ENCODE peak calls at places on chromosomes 12 and 14, in six cellular contexts. H, L, U, X, A and C are unnamed samples.

GRCh38 chr12:50918584-50919316 is 33.6 kb upstream of the HIGD1C start:
- DNase-seq in H (no peak), L (no peak), U (no peak), X (no peak), A (peak), C (no peak)

GRCh38 chr12:121240484-121241202 is 30.7 kb downstream of the P2RX4 start:
- DNase-seq in H (peak), L (no peak), U (peak), X (peak), A (no peak), C (peak)

GRCh38 chr12:44159211-44159610 is 323.3 kb downstream of the TMEM117 start:
- DNase-seq in H (no peak), L (no peak), U (no peak), X (no peak), A (no peak), C (no peak)

GRCh38 chr14:82704218-82704617 is 1170.6 kb upstream of the SEL1L start:
- DNase-seq in H (no peak), L (no peak), U (no peak), X (no peak), A (no peak), C (no peak)

GRCh38 chr12:132009336-132009859 is 59.7 kb downstream of the EP400 start:
- DNase-seq in H (no peak), L (no peak), U (no peak), X (no peak), A (no peak), C (no peak)

GRCh38 chr14:90461425-90461824 is 64.6 kb downstream of the CALM1 start:
- DNase-seq in H (no peak), L (peak), U (peak), X (no peak), A (no peak), C (no peak)

GRCh38 chr14:20332946-20333782 is at the start of gene CCNB1IP1:
- DNase-seq in H (peak), L (peak), U (peak), X (peak), A (peak), C (peak)

GRCh38 chr14:92039720-92040430 is at the start of gene TRIP11:
- DNase-seq in H (peak), L (peak), U (peak), X (peak), A (peak), C (peak)

GRCh38 chr14:50344116-50344775 is 32.1 kb downstream of the DMAC2L start:
- DNase-seq in H (no peak), L (no peak), U (no peak), X (peak), A (peak), C (no peak)

GRCh38 chr14:92093320-92093719 is 13.1 kb downstream of the ATXN3 start:
- DNase-seq in H (peak), L (peak), U (peak), X (peak), A (no peak), C (no peak)

GRCh38 chr14:100297320-100298300 is 8.6 kb downstream of the SLC25A29 start:
- DNase-seq in H (peak), L (no peak), U (no peak), X (peak), A (peak), C (no peak)

GRCh38 chr12:118136559-118137003 is 657 bp downstream of the PEBP1 start:
- DNase-seq in H (peak), L (peak), U (peak), X (peak), A (peak), C (no peak)

GRCh38 chr14:57512221-57512620 is 18.6 kb upstream of the CCDC198 start:
- DNase-seq in H (no peak), L (no peak), U (no peak), X (peak), A (no peak), C (no peak)

GRCh38 chr14:73236157-73236556 is 1.1 kb upstream of the PAPLN start:
- DNase-seq in H (no peak), L (no peak), U (peak), X (no peak), A (no peak), C (no peak)

GRCh38 chr14:75831455-75831854 is 150.3 kb downstream of the TGFB3 start:
- DNase-seq in H (peak), L (peak), U (no peak), X (peak), A (peak), C (peak)

GRCh38 chr12:51906452-51907082 is 737 bp upstream of the ACVRL1 start:
- DNase-seq in H (no peak), L (no peak), U (peak), X (no peak), A (no peak), C (no peak)

GRCh38 chr14:69049675-69050074 is 70.6 kb upstream of the ACTN1 start:
- DNase-seq in H (peak), L (no peak), U (no peak), X (peak), A (peak), C (peak)

GRCh38 chr12:66111605-66112004 is 18.9 kb downstream of the LLPH start:
- DNase-seq in H (peak), L (no peak), U (no peak), X (peak), A (no peak), C (no peak)

DNA sequence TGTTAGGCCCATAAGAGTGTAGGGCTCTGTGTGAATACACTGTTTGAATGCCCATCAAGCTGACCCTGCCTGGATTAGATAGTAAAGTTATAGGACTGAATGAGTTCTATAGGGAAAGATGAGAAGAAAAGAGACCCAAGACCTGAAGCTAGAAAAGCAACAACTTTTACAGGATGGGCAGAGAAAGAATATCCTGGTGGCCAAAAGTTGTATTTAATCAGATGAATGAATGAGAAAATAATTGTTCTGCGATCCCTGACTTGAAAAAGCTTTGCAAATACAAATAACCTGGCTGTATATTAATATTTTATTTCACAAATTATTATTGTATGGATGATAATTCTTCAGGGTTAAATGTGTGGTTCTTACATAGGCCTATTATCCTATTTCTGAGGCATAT is 2.8 kb upstream of the ANO6 start:
- DNase-seq in H (no peak), L (no peak), U (no peak), X (no peak), A (no peak), C (no peak)
- TF ChIP-seq CTCF in H (no peak), L (no peak), U (peak), X (no peak), A (no peak), C (no peak)

GRCh38 chr12:26719852-26720251 is 113.1 kb downstream of the ITPR2 start:
- DNase-seq in H (no peak), L (no peak), U (no peak), X (no peak), A (no peak), C (no peak)
- TF ChIP-seq CTCF in H (peak), L (no peak), U (peak), X (peak), A (peak), C (no peak)

DNA sequence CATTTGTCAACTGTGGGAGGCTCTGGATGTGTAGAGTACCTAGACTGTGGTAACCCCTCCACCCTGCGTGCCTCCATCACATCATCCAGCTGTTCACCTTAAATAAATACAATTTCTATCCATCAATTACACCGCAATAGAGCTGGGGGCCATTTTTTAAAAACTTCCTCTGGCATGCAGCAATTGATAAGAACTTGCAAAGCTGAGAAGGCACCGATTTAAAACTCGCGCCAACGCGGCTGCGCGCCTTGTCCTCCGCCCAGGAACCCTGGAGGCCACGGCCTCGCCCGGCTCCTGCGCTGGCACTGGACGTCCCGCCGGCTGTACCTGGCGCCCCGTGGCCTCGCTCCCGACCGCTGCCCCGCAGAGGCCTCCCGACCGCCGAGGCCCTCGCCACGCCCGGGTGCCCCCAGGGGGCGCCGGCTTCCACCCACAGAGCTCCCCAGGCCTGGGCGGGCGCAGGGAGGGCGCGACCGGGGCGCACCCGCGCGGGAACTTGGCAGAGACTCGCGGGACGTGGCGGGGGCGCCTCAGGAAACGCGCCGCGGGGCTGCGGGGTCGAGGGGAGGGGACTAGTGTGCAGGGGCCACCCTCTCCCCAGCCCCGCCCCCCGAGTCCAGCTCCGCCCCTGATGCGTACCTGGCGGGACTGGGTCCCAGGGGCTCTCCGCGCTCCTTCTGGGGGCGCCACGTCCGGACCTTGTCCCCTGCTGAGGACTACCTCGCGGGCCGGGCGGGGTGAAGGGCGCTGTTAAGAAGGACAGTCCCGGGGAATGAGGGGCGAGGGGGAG is 65.6 kb downstream of the TNFAIP2 start:
- DNase-seq in H (no peak), L (peak), U (peak), X (no peak), A (no peak), C (no peak)
- TF ChIP-seq CTCF in H (peak), L (peak), U (peak), X (no peak), A (peak), C (peak)

DNA sequence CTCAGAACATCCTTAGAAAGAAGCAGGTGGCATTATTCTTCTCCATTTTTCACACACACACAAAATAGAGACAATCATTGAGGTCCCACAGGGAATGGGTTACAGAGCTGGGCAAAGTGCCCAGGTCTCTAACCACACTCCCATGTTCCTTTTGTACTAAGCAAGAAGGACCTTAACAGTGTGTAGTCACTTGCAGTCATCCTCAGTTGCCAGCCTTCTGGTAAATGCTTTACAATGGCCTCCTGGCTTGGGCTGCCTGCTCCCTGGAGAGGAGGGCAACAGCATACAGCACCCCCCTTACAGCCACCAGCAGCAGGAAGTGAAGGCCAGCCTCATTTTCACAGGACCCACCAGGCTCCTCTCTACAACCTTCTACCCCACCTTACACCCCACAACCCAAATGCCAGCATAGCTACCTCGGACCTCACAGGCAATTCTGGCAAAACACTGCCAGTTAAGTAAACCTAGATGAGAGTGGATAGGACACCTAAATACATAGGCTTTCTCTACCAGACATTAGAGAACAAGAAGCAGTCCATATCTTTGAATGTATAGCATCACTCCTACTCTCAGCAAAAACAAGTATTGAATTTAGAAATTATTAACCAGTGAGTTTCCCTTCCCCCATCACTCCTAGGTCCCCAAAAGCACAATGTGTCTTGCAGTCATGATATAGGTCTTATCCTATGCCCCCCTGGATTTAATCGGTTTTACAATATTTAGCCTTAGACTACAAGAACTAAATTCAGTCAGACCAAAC is 88.1 kb downstream of the PPP2R5E start:
- DNase-seq in H (peak), L (no peak), U (peak), X (peak), A (peak), C (peak)
- TF ChIP-seq CTCF in H (no peak), L (no peak), U (no peak), X (no peak), A (no peak), C (no peak)

GRCh38 chr12:107108995-107109508 is 15.7 kb upstream of the CRY1 start:
- DNase-seq in H (no peak), L (no peak), U (no peak), X (no peak), A (no peak), C (no peak)

GRCh38 chr12:107109726-107110518 is 16.6 kb upstream of the CRY1 start:
- DNase-seq in H (no peak), L (no peak), U (no peak), X (peak), A (no peak), C (no peak)

GRCh38 chr12:107111314-107111713 is 18.0 kb upstream of the CRY1 start:
- DNase-seq in H (no peak), L (no peak), U (no peak), X (no peak), A (no peak), C (no peak)

GRCh38 chr12:107107381-107107780 is 14.0 kb upstream of the CRY1 start:
- DNase-seq in H (no peak), L (no peak), U (no peak), X (no peak), A (no peak), C (no peak)

GRCh38 chr12:107110519-107110859 is 17.1 kb upstream of the CRY1 start:
- DNase-seq in H (no peak), L (no peak), U (no peak), X (no peak), A (no peak), C (no peak)
- TF ChIP-seq CTCF in H (no peak), L (no peak), U (no peak), X (no peak), A (no peak), C (no peak)

GRCh38 chr12:116431677-116432300 is 127.4 kb upstream of the MAP1LC3B2 start:
- DNase-seq in H (no peak), L (no peak), U (no peak), X (no peak), A (no peak), C (no peak)
- TF ChIP-seq CTCF in H (no peak), L (no peak), U (no peak), X (no peak), A (no peak), C (no peak)

GRCh38 chr14:93329965-93330608 is 2.7 kb downstream of the BTBD7 start:
- DNase-seq in H (no peak), L (peak), U (no peak), X (no peak), A (no peak), C (no peak)

GRCh38 chr14:93330609-93331000 is 2.2 kb downstream of the BTBD7 start:
- DNase-seq in H (no peak), L (no peak), U (no peak), X (no peak), A (no peak), C (no peak)

GRCh38 chr14:93331375-93332031 is 1.3 kb downstream of the BTBD7 start:
- DNase-seq in H (no peak), L (no peak), U (no peak), X (peak), A (no peak), C (no peak)

GRCh38 chr14:93326196-93326595 is 6.6 kb downstream of the BTBD7 start:
- DNase-seq in H (no peak), L (no peak), U (no peak), X (no peak), A (no peak), C (no peak)

GRCh38 chr14:93328546-93328945 is 4.3 kb downstream of the BTBD7 start:
- DNase-seq in H (no peak), L (no peak), U (no peak), X (no peak), A (no peak), C (no peak)
- TF ChIP-seq CTCF in H (no peak), L (no peak), U (no peak), X (no peak), A (no peak), C (no peak)

GRCh38 chr12:76878045-76878898 is 547 bp downstream of the CSRP2 start:
- DNase-seq in H (no peak), L (peak), U (peak), X (no peak), A (no peak), C (no peak)
- TF ChIP-seq CTCF in H (no peak), L (no peak), U (peak), X (no peak), A (peak), C (peak)